ENCODE peak calls at places on chromosomes 3 and 15, in ten cellular contexts. G, A, R, V, W, J, H, B, Y and D are unnamed samples.

GRCh38 chr3:46860381-46861292 is 2.6 kb downstream of the MYL3 start:
- DNase-seq in Y (peak; percentile 37), G (peak; percentile 7), R (peak; percentile 38), V (peak; percentile 65), J (no peak), A (no peak), B (no peak), H (no peak), W (no peak), D (no peak)

GRCh38 chr15:28955686-28956421 is 70.1 kb downstream of the APBA2 start:
- DNase-seq in Y (no peak), V (no peak), R (no peak), J (no peak), W (peak; percentile 42), A (peak; percentile 71), B (no peak), H (no peak), G (no peak), D (no peak)

GRCh38 chr3:118882353-118882947 is 152.2 kb downstream of the IGSF11 start:
- DNase-seq in B (peak; percentile 6), J (peak; percentile 58), R (peak; percentile 70), H (peak; percentile 50), A (peak; percentile 71), Y (peak; percentile 76), V (peak; percentile 71), W (peak; percentile 23), G (peak; percentile 62), D (peak; percentile 74)

GRCh38 chr15:29774900-29775299 is 47.4 kb downstream of the TJP1 start:
- DNase-seq in Y (peak; percentile 88), V (no peak), B (peak; percentile 16), W (no peak), H (peak; percentile 43), J (no peak), R (no peak), A (peak; percentile 76), G (no peak), D (no peak)

GRCh38 chr3:83039422-83039821 is 1278.0 kb upstream of the GBE1 start:
- DNase-seq in A (peak; percentile 27), H (no peak), R (no peak), W (no peak), V (no peak), J (no peak), B (no peak), G (no peak), Y (peak; percentile 10), D (no peak)

GRCh38 chr3:102169915-102170479 is 264.8 kb upstream of the ZPLD1 start:
- DNase-seq in A (peak; percentile 37), G (no peak), W (no peak), B (no peak), V (no peak), Y (no peak), H (no peak), J (no peak), R (no peak), D (no peak)

GRCh38 chr3:183818041-183818620 is 7.2 kb downstream of the MAP6D1 start:
- DNase-seq in J (no peak), H (no peak), R (no peak), B (no peak), Y (no peak), W (no peak), G (no peak), V (no peak), A (no peak), D (no peak)

GRCh38 chr15:92819312-92820232 is 80.6 kb upstream of the CHD2 start:
- DNase-seq in W (no peak), R (no peak), V (no peak), A (no peak), Y (peak; percentile 32), J (no peak), H (no peak), G (no peak), B (no peak), D (no peak)

GRCh38 chr3:55489804-55490132 is 2.7 kb upstream of the WNT5A start:
- DNase-seq in B (no peak), G (peak; percentile 26), W (no peak), R (no peak), A (no peak), Y (no peak), V (no peak), J (no peak), H (no peak), D (peak; percentile 14)

GRCh38 chr3:31147550-31147949 is 253.1 kb upstream of the GADL1 start:
- DNase-seq in H (no peak), R (no peak), V (no peak), W (no peak), G (no peak), Y (no peak), J (no peak), A (no peak), B (no peak), D (no peak)

GRCh38 chr3:45143673-45144670 is 2.2 kb downstream of the CDCP1 start:
- DNase-seq in W (no peak), V (no peak), Y (peak; percentile 33), H (no peak), A (no peak), G (no peak), J (no peak), B (no peak), R (no peak), D (no peak)

GRCh38 chr15:96049323-96049722 is 281.2 kb upstream of the NR2F2 start:
- DNase-seq in J (no peak), G (no peak), W (no peak), V (no peak), B (no peak), A (no peak), R (no peak), H (no peak), Y (no peak), D (no peak)

GRCh38 chr15:96049766-96050165 is 280.7 kb upstream of the NR2F2 start:
- DNase-seq in H (no peak), A (no peak), R (no peak), V (no peak), Y (no peak), B (no peak), W (no peak), J (no peak), G (no peak), D (no peak)

GRCh38 chr15:96046620-96047240 is 283.8 kb upstream of the NR2F2 start:
- DNase-seq in A (peak; percentile 93), Y (no peak), R (no peak), B (no peak), W (no peak), G (no peak), V (no peak), H (no peak), J (no peak), D (no peak)

GRCh38 chr15:96043586-96044171 is 286.8 kb upstream of the NR2F2 start:
- DNase-seq in W (no peak), J (no peak), B (no peak), G (no peak), H (no peak), V (no peak), A (no peak), Y (no peak), R (no peak), D (no peak)

GRCh38 chr15:96047255-96047931 is 283.1 kb upstream of the NR2F2 start:
- DNase-seq in R (no peak), A (peak; percentile 98), V (no peak), J (no peak), B (peak; percentile 76), Y (no peak), W (peak; percentile 81), G (no peak), H (peak; percentile 79), D (no peak)
- TF ChIP-seq CTCF in R (no peak), A (peak; percentile 9), V (no peak), J (no peak), B (peak; percentile 25), Y (no peak), W (no peak), G (no peak), H (no peak), D (no peak)

GRCh38 chr3:17307482-17307881 is 422.7 kb downstream of the PLCL2 start:
- DNase-seq in G (no peak), H (no peak), Y (peak; percentile 9), V (no peak), A (no peak), W (no peak), J (no peak), R (no peak), B (no peak), D (no peak)

GRCh38 chr3:17304969-17305368 is 420.2 kb downstream of the PLCL2 start:
- DNase-seq in H (no peak), Y (no peak), J (no peak), R (no peak), B (no peak), G (no peak), V (no peak), A (no peak), W (no peak), D (no peak)

GRCh38 chr3:17302774-17303173 is 418.0 kb downstream of the PLCL2 start:
- DNase-seq in Y (peak; percentile 27), H (peak; percentile 20), W (no peak), G (no peak), V (no peak), A (peak; percentile 66), J (no peak), R (no peak), B (no peak), D (no peak)

GRCh38 chr3:17310983-17311382 is 426.2 kb downstream of the PLCL2 start:
- DNase-seq in B (no peak), W (no peak), A (no peak), V (no peak), J (no peak), Y (no peak), H (no peak), G (no peak), R (no peak), D (no peak)

GRCh38 chr3:17307889-17308288 is 423.1 kb downstream of the PLCL2 start:
- DNase-seq in A (no peak), V (no peak), Y (no peak), B (no peak), H (no peak), G (no peak), R (no peak), W (no peak), J (no peak), D (no peak)
- TF ChIP-seq CTCF in A (no peak), V (no peak), Y (no peak), B (no peak), H (no peak), G (no peak), R (no peak), W (no peak), J (no peak), D (no peak)

DNA sequence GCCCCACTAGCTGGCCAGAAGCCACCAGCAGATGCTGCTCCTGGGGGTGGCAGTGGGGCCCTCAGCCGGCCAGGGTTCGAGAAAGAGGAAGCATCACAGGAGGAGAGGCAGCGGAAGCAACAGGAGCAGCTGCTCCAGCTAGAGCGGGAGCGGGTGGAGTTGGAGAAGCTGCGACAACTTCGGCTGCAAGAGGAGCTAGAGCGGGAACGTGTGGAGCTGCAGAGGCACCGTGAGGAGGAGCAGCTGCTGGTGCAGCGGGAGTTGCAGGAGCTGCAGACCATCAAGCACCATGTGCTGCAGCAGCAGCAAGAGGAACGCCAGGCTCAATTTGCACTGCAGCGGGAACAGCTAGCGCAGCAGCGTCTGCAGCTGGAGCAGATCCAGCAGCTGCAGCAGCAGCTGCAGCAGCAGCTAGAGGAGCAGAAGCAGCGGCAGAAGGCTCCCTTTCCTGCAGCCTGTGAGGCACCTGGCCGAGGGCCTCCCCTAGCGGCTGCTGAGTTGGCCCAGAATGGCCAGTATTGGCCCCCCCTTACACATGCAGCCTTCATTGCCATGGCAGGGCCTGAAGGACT is 17.5 kb upstream of the APEH start:
- DNase-seq in Y (no peak), V (no peak), G (no peak), A (peak; percentile 7), J (no peak), B (no peak), H (no peak), R (no peak), W (no peak), D (no peak)
- TF ChIP-seq CTCF in Y (no peak), V (no peak), G (no peak), A (no peak), J (no peak), B (peak; percentile 17), H (no peak), R (no peak), W (peak; percentile 59), D (no peak)

GRCh38 chr3:86785381-86785780 is 205.6 kb downstream of the VGLL3 start:
- DNase-seq in B (no peak), W (no peak), A (peak; percentile 66), G (no peak), Y (peak; percentile 35), H (peak; percentile 65), R (no peak), J (no peak), V (no peak), D (no peak)
- TF ChIP-seq CTCF in B (peak; percentile 67), W (peak; percentile 44), A (peak; percentile 48), G (no peak), Y (peak; percentile 35), H (peak; percentile 78), R (no peak), J (no peak), V (no peak), D (peak; percentile 58)